ENCODE peak calls at places on chromosome 9, in four cellular contexts. One of them, this sample, is unnamed.

GRCh38 chr9:116027096-116027495 is 126.5 kb upstream of the PAPPA start:
- DNase-seq in fibroblast of villous mesenchyme: peak; percentile 78
- DNase-seq in HCT116: no peak
- DNase-seq in GM12865: no peak
- DNase-seq in this sample: no peak

GRCh38 chr9:90502134-90502533 is 140.5 kb downstream of the DIRAS2 start:
- DNase-seq in fibroblast of villous mesenchyme: no peak
- DNase-seq in HCT116: no peak
- DNase-seq in GM12865: no peak
- DNase-seq in this sample: no peak

GRCh38 chr9:20199111-20199510 is 410.3 kb upstream of the SLC24A2 start:
- DNase-seq in fibroblast of villous mesenchyme: no peak
- DNase-seq in HCT116: no peak
- DNase-seq in GM12865: no peak
- DNase-seq in this sample: no peak

GRCh38 chr9:135299651-135300345 is 179.8 kb upstream of the PPP1R26 start:
- DNase-seq in fibroblast of villous mesenchyme: no peak
- DNase-seq in HCT116: no peak
- DNase-seq in GM12865: no peak
- DNase-seq in this sample: no peak

GRCh38 chr9:101711330-101711941 is 27.0 kb downstream of the GRIN3A start:
- DNase-seq in fibroblast of villous mesenchyme: peak; percentile 3
- DNase-seq in HCT116: no peak
- DNase-seq in GM12865: peak; percentile 44
- DNase-seq in this sample: no peak

GRCh38 chr9:136431782-136432350 is 7.8 kb downstream of the INPP5E start:
- DNase-seq in fibroblast of villous mesenchyme: no peak
- DNase-seq in HCT116: no peak
- DNase-seq in GM12865: no peak
- DNase-seq in this sample: no peak

GRCh38 chr9:105282870-105283621 is 38.6 kb downstream of the SLC44A1 start:
- DNase-seq in fibroblast of villous mesenchyme: no peak
- DNase-seq in HCT116: no peak
- DNase-seq in GM12865: no peak
- DNase-seq in this sample: no peak

GRCh38 chr9:19876569-19877316 is 87.9 kb upstream of the SLC24A2 start:
- DNase-seq in fibroblast of villous mesenchyme: no peak
- DNase-seq in HCT116: no peak
- DNase-seq in GM12865: no peak
- DNase-seq in this sample: no peak

GRCh38 chr9:33813712-33814641 is 3.0 kb upstream of the UBE2R2 start:
- DNase-seq in fibroblast of villous mesenchyme: peak; percentile 78
- DNase-seq in HCT116: peak; percentile 73
- DNase-seq in GM12865: peak; percentile 66
- DNase-seq in this sample: no peak

GRCh38 chr9:138074516-138074915 is 196.9 kb downstream of the CACNA1B start:
- DNase-seq in fibroblast of villous mesenchyme: no peak
- DNase-seq in HCT116: no peak
- DNase-seq in GM12865: no peak
- DNase-seq in this sample: peak; percentile 34

DNA sequence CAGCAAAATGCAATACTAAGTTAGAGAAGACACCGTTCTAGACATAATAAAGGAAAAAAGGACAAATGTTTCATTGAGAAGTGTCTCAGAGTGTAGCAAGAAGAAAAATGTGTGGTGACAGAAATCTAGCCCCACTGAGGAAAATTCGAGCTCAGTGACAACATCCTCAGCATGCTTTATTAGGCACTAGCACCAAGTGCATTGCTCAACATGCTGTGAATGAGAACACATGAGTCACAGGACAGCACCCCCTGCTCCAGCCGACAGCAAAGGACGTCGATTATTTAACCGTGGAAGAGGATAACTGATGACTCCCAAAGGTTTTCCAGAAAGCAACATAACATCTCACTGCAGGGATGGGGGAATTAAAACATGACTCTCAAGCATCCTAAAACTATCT is 182.7 kb downstream of the GNAQ start:
- DNase-seq in fibroblast of villous mesenchyme: peak; percentile 92
- DNase-seq in HCT116: no peak
- DNase-seq in GM12865: no peak
- DNase-seq in this sample: peak; percentile 71
- TF ChIP-seq CTCF in fibroblast of villous mesenchyme: no peak
- TF ChIP-seq CTCF in HCT116: no peak
- TF ChIP-seq CTCF in GM12865: no peak
- TF ChIP-seq CTCF in this sample: no peak

GRCh38 chr9:71514344-71514975 is 253.9 kb downstream of the CEMIP2 start:
- DNase-seq in fibroblast of villous mesenchyme: no peak
- DNase-seq in HCT116: no peak
- DNase-seq in GM12865: no peak
- DNase-seq in this sample: no peak
- H3K4me3 ChIP-seq in fibroblast of villous mesenchyme: no peak overlapping the region
- H3K4me3 ChIP-seq in HCT116: no peak overlapping the region
- H3K4me3 ChIP-seq in GM12865: no peak overlapping the region
- H3K4me3 ChIP-seq in this sample: no peak overlapping the region

GRCh38 chr9:110146371-110146770 is 61.6 kb downstream of the C9orf152 start:
- DNase-seq in fibroblast of villous mesenchyme: no peak
- DNase-seq in HCT116: no peak
- DNase-seq in GM12865: no peak
- DNase-seq in this sample: no peak
- TF ChIP-seq CTCF in fibroblast of villous mesenchyme: no peak
- TF ChIP-seq CTCF in HCT116: no peak
- TF ChIP-seq CTCF in GM12865: no peak
- TF ChIP-seq CTCF in this sample: no peak

DNA sequence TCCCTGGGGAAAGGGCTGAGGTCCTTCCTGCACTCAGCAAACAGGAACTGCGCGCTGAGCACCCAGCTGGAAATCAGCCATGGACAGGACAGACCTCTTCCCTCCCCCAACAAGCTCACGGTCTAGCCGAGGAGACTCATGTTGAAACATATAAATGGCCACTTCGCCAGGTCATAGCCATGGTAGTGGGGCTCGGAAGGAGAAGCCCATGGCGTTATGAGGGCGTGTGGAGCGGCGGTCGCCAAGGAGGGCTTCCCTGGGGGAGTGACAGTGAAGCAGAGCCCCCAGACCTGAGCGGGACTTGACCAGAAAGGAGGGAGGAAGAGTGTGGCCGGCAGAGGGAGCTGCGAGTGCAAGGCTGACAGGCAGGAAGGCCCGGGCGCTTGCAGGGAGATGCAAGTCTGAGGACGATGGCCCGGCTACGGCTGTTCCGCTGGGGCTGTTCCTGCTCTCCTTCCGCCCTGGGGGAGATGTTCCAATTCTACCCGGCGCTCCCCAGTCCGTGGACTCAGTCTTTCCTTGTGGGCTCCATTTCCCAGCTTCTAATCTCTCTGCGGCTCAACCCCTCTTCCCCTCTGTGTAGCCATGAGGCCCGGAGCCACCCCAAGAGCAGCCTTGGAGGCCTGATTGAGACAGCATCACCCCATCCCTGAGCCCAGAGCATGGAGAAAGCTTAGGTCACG is 43.9 kb upstream of the PRRC2B start:
- DNase-seq in fibroblast of villous mesenchyme: peak; percentile 88
- DNase-seq in HCT116: peak; percentile 62
- DNase-seq in GM12865: peak; percentile 90
- DNase-seq in this sample: peak; percentile 91
- H3K4me3 ChIP-seq in fibroblast of villous mesenchyme: peak overlapping the region; percentile 44
- H3K4me3 ChIP-seq in HCT116: peak overlapping the region; percentile 50
- H3K4me3 ChIP-seq in GM12865: no peak overlapping the region
- H3K4me3 ChIP-seq in this sample: peak overlapping the region; percentile 39

DNA sequence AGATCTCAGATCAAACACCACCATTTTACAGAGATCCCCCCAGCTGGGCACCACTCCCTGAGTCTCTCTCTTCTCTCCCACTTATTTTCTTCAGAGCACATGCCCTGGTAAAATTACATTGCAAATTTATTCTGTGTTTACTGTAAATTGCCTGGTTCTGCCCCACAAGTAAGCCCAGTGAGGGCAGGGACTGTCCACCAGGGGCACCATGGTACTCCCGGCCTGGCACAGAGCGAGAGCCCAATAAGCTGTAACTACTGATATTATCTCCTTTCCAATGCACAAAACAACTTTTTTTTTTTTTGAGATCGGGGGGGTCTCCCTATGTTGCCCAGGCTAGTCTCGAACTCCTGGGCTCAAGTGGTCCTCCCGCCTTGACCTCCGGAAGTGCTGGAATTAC is 123.0 kb downstream of the PAX5 start:
- DNase-seq in fibroblast of villous mesenchyme: no peak
- DNase-seq in HCT116: no peak
- DNase-seq in GM12865: no peak
- DNase-seq in this sample: no peak
- TF ChIP-seq CTCF in fibroblast of villous mesenchyme: no peak
- TF ChIP-seq CTCF in HCT116: no peak
- TF ChIP-seq CTCF in GM12865: peak; percentile 4
- TF ChIP-seq CTCF in this sample: no peak

GRCh38 chr9:129569506-129570449 is 51.1 kb downstream of the C9orf50 start:
- DNase-seq in fibroblast of villous mesenchyme: no peak
- DNase-seq in HCT116: peak; percentile 81
- DNase-seq in GM12865: peak; percentile 26
- DNase-seq in this sample: peak; percentile 15
- H3K4me3 ChIP-seq in fibroblast of villous mesenchyme: peak overlapping the region; percentile 23
- H3K4me3 ChIP-seq in HCT116: peak overlapping the region; percentile 72
- H3K4me3 ChIP-seq in GM12865: no peak overlapping the region
- H3K4me3 ChIP-seq in this sample: peak overlapping the region; percentile 65

This sample was measured in dorsolateral prefrontal cortex.